ENCODE peak calls at places on chromosomes 4 and X, in nine cellular contexts. W is thyroid gland, H is endodermal cell, N is iPS DF 6.9, L is PC-9, U is pancreas, C is A549, T is heart left ventricle, I is stomach. X is an unnamed sample.

GRCh38 chr4:57329279-57329678 is 219.1 kb upstream of the IGFBP7 start:
- DNase-seq in C (no peak), U (no peak), T (peak; percentile 39), I (no peak), H (no peak), N (no peak), W (no peak), L (no peak), X (no peak)

GRCh38 chr4:100168521-100168920 is 21.7 kb downstream of the DDIT4L start:
- DNase-seq in H (no peak), U (no peak), T (no peak), I (no peak), W (no peak), N (no peak), C (no peak), L (no peak), X (no peak)

GRCh38 chr4:121633642-121634041 is 63.1 kb downstream of the ANXA5 start:
- DNase-seq in T (no peak), N (no peak), I (no peak), L (no peak), W (peak; percentile 26), U (no peak), C (no peak), H (no peak), X (no peak)

GRCh38 chr4:3722446-3723231 is 43.5 kb upstream of the ADRA2C start:
- DNase-seq in U (no peak), H (no peak), C (no peak), N (no peak), T (no peak), I (no peak), L (no peak), W (no peak), X (no peak)

GRCh38 chr4:104677122-104677521 is 182.4 kb upstream of the CXXC4 start:
- DNase-seq in U (peak; percentile 14), L (no peak), H (peak; percentile 51), N (no peak), I (no peak), C (no peak), T (no peak), W (peak; percentile 19), X (no peak)

GRCh38 chrX:68387786-68388185 is 45.5 kb downstream of the OPHN1 start:
- DNase-seq in N (no peak), T (no peak), L (no peak), I (no peak), W (no peak), U (no peak), H (no peak), C (no peak), X (no peak)

GRCh38 chrX:41275661-41276609 is 58.0 kb upstream of the DDX3X start:
- DNase-seq in W (peak; percentile 63), L (peak; percentile 41), C (peak; percentile 81), H (peak; percentile 89), T (peak; percentile 61), I (peak; percentile 62), U (peak; percentile 51), N (peak; percentile 13), X (peak; percentile 87)

GRCh38 chr4:76752911-76753494 is 144.9 kb downstream of the SOWAHB start:
- DNase-seq in I (no peak), L (no peak), T (peak; percentile 46), U (no peak), H (no peak), W (no peak), N (no peak), C (peak; percentile 29), X (no peak)

GRCh38 chr4:112075129-112075753 is 70.0 kb upstream of the FAM241A start:
- DNase-seq in T (no peak), N (no peak), I (no peak), C (peak; percentile 61), H (peak; percentile 72), W (no peak), L (peak; percentile 31), U (no peak), X (no peak)

GRCh38 chrX:151675121-151675746 is 20.0 kb upstream of the PRRG3 start:
- DNase-seq in H (no peak), U (no peak), T (no peak), I (no peak), L (no peak), N (no peak), C (no peak), W (no peak), X (no peak)

GRCh38 chr4:101000496-101000895 is 346.8 kb downstream of the PPP3CA start:
- DNase-seq in C (no peak), T (no peak), N (no peak), I (no peak), L (no peak), W (no peak), U (no peak), H (no peak), X (no peak)

DNA sequence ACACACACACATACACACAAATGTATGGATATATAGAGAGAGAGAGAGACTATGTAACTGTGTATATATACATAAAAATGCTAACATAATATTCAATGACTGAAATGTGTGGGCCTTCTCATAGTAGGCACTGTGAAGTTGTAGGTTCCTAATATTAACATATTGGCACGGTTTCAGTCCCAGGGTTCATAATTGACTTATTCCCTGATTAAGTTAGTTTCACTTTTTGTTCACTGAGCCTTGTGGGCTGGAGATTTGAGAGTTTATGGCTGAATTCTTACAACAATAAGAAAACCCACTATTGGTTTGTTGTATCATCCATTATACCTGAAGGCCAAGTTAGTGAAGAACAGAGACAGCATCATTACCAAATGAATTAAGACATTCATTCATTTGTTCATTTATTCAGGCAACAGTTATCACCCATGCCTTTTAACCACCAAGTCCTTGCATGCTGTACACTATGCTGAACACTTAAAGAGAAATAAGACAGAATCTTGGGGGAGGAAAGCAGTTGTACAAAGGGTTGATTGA is 68.6 kb downstream of the GAB1 start:
- DNase-seq in H (no peak), N (no peak), T (no peak), U (no peak), C (no peak), W (no peak), L (no peak), I (no peak), X (no peak)
- H3K4me1 ChIP-seq in H (peaks cover 4% of the 10 kb centered on the region), N (no peaks in the 10 kb centered on the region), T (peaks cover 8% of the 10 kb centered on the region), U (no peaks in the 10 kb centered on the region), C (no peaks in the 10 kb centered on the region), W (peaks cover 57% of the 10 kb centered on the region), L (no peaks in the 10 kb centered on the region), I (peaks cover 78% of the 10 kb centered on the region), X (peaks cover 12% of the 10 kb centered on the region)

DNA sequence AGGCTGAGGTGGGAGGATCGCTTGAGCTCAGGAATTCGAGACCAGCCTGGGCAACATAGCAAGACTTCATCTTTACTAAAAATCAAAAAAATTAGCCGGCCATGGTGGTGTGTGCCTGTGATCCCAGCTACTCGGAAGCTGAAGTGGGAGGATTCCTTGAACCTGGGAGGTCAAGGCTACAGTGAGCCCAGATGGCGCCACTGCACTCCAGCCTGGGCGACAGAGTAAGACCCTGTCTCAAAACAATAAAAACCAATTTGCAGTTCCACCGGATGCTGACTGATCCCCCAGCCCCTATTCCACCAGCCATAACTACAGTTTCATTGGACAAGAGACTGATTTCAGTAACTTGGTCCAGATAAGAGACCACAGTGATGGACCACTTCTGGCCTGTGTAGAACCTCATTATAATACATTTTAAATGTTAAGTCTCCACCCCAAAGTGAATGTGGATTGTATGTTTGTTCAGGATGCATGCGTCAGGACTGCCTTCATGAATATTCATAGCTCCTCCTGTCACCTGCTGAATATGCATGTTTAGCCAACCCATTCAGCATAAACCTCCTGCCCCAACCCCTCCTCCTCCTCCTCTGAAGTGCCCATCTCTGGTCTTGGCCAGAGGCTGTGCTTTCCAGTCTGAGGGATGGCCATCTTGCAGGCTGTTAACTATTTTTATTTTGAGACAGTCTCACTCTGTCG is 2.3 kb upstream of the SLBP start:
- DNase-seq in C (peak; percentile 48), W (no peak), T (no peak), I (no peak), U (no peak), L (no peak), H (peak; percentile 76), N (no peak), X (no peak)
- H3K4me1 ChIP-seq in C (peaks cover 28% of the 10 kb centered on the region), W (peaks cover 42% of the 10 kb centered on the region), T (no peaks in the 10 kb centered on the region), I (peaks cover 86% of the 10 kb centered on the region), U (peaks cover 29% of the 10 kb centered on the region), L (peaks cover 28% of the 10 kb centered on the region), H (peaks cover under 1% of the 10 kb centered on the region), N (no peaks in the 10 kb centered on the region), X (no peaks in the 10 kb centered on the region)

DNA sequence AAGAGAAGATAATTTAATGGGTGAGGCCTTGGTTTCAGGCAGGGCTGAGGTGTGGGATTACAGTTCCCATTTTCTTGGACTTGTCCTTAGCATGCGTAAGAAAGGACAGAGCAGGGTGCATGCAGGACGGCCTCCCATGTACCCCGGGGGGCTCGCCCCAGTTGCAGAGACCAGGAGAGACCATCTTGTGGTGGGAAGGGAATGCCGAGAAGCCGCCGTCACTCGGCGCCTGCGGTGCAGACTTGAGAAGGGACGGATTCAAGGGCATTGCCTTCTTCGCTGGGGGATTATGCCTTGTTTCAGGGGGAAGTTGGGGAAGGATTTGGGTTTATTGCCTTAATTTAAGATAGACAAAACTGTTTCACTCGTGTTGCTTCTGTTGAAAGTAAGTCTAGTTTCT is 175.7 kb downstream of the DCLK2 start:
- DNase-seq in C (no peak), H (no peak), I (no peak), L (no peak), U (no peak), T (no peak), W (no peak), N (no peak), X (no peak)
- H3K4me1 ChIP-seq in C (no peaks in the 10 kb centered on the region), H (peaks cover 2% of the 10 kb centered on the region), I (no peaks in the 10 kb centered on the region), L (no peaks in the 10 kb centered on the region), U (no peaks in the 10 kb centered on the region), T (no peaks in the 10 kb centered on the region), W (no peaks in the 10 kb centered on the region), N (no peaks in the 10 kb centered on the region), X (no peaks in the 10 kb centered on the region)

GRCh38 chrX:20739038-20739745 is 472.5 kb upstream of the RPS6KA3 start:
- DNase-seq in N (no peak), H (no peak), U (no peak), C (no peak), L (no peak), W (no peak), I (no peak), T (no peak), X (no peak)

GRCh38 chrX:20746690-20747089 is 480.0 kb upstream of the RPS6KA3 start:
- DNase-seq in T (no peak), W (no peak), N (no peak), I (no peak), H (no peak), L (no peak), U (no peak), C (no peak), X (no peak)

GRCh38 chrX:20743054-20743453 is 476.3 kb upstream of the RPS6KA3 start:
- DNase-seq in N (no peak), H (no peak), T (no peak), L (no peak), C (no peak), U (no peak), I (no peak), W (no peak), X (no peak)

GRCh38 chrX:20740443-20740842 is 473.7 kb upstream of the RPS6KA3 start:
- DNase-seq in W (no peak), U (no peak), N (no peak), I (no peak), H (peak; percentile 49), T (no peak), L (no peak), C (no peak), X (no peak)

GRCh38 chrX:20742106-20742505 is 475.4 kb upstream of the RPS6KA3 start:
- DNase-seq in N (no peak), U (no peak), T (no peak), C (no peak), H (no peak), I (no peak), W (no peak), L (no peak), X (no peak)
- H3K4me1 ChIP-seq in N (no peaks in the 10 kb centered on the region), U (no peaks in the 10 kb centered on the region), T (no peaks in the 10 kb centered on the region), C (no peaks in the 10 kb centered on the region), H (no peaks in the 10 kb centered on the region), I (no peaks in the 10 kb centered on the region), W (no peaks in the 10 kb centered on the region), L (no peaks in the 10 kb centered on the region), X (no peaks in the 10 kb centered on the region)